ENCODE peak calls at places on chromosomes 13 and 19, in nine cellular contexts. Z, F, K, C, E, R, O, V and M are unnamed samples.

GRCh38 chr13:88602786-88603777 is 931.9 kb downstream of the SLITRK5 start:
- DNase-seq in V (no peak), O (no peak), K (no peak), E (peak), R (no peak), Z (no peak), C (no peak), F (no peak), M (no peak)

GRCh38 chr19:43799502-43800142 is 2.6 kb downstream of the LYPD5 start:
- DNase-seq in O (no peak), Z (no peak), K (peak), V (no peak), E (peak), C (no peak), F (no peak), R (no peak), M (no peak)

GRCh38 chr19:6378036-6378435 is 2.3 kb upstream of the PSPN start:
- DNase-seq in R (no peak), Z (no peak), K (no peak), O (no peak), C (no peak), V (no peak), E (no peak), F (no peak), M (no peak)

GRCh38 chr13:27226991-27227390 is 24.4 kb upstream of the RPL21 start:
- DNase-seq in K (no peak), O (no peak), R (no peak), F (no peak), Z (no peak), E (no peak), V (no peak), C (no peak), M (no peak)

GRCh38 chr19:17931532-17932191 is 1.2 kb upstream of the CCDC124 start:
- DNase-seq in K (no peak), Z (no peak), F (no peak), O (no peak), V (no peak), C (no peak), E (no peak), R (no peak), M (no peak)

GRCh38 chr13:72763411-72763810 is 18.3 kb downstream of the DIS3 start:
- DNase-seq in C (no peak), F (no peak), Z (no peak), R (no peak), O (no peak), K (no peak), E (no peak), V (no peak), M (no peak)

GRCh38 chr19:35295792-35296462 is 4.0 kb downstream of the MAG start:
- DNase-seq in C (no peak), O (no peak), K (no peak), F (no peak), R (peak), V (no peak), E (no peak), Z (no peak), M (no peak)

GRCh38 chr13:101576452-101576851 is 124.0 kb downstream of the ITGBL1 start:
- DNase-seq in E (peak), O (no peak), K (peak), R (no peak), F (no peak), V (peak), C (no peak), Z (peak), M (no peak)

GRCh38 chr13:75197803-75198202 is 284.2 kb downstream of the TBC1D4 start:
- DNase-seq in C (no peak), Z (no peak), V (no peak), R (no peak), K (no peak), F (no peak), E (no peak), O (no peak), M (no peak)

GRCh38 chr19:47176627-47177090 is 46.0 kb downstream of the SAE1 start:
- DNase-seq in C (no peak), E (peak), Z (peak), F (no peak), V (no peak), O (no peak), R (no peak), K (peak), M (no peak)